ENCODE peak calls at places on chromosomes 5 and 9, in nine cellular contexts. U is uterus; S is stimulated activated CD8-positive, alpha-beta memory T cell treated with anti-CD3 and anti-CD28 coated beads, Interleukin-2, amount 100 ng/mL, for 1 hour; P is activated gamma-delta T cell treated with Interleukin-2 at 50 U/mL for 16 hours; X is posterior vena cava; D is ELR; L is activated naive CD8-positive, alpha-beta T cell treated with anti-CD3 and anti-CD28 coated beads for 36 hours; T is adipocyte; H is AG10803. N is an unnamed sample.

GRCh38 chr9:115941561-115942315 is 211.9 kb upstream of the PAPPA start:
- DNase-seq in U (no peak), X (no peak), L (no peak), D (peak), H (peak), S (no peak), P (no peak), T (peak), N (no peak)

GRCh38 chr9:13728121-13728520 is 448.6 kb upstream of the MPDZ start:
- DNase-seq in L (no peak), U (peak), H (no peak), D (no peak), X (no peak), S (no peak), P (no peak), T (no peak), N (no peak)

GRCh38 chr5:129241755-129242154 is 147.2 kb downstream of the ISOC1 start:
- DNase-seq in P (no peak), X (no peak), D (no peak), H (no peak), S (no peak), T (no peak), U (no peak), L (no peak), N (no peak)

GRCh38 chr9:97714435-97714834 is 17.3 kb upstream of the XPA start:
- DNase-seq in U (no peak), L (no peak), X (no peak), H (peak), P (no peak), D (peak), S (no peak), T (peak), N (no peak)

GRCh38 chr9:122463828-122464632 is 13.7 kb downstream of the OR1J1 start:
- DNase-seq in U (no peak), S (no peak), P (peak), X (no peak), H (no peak), D (peak), L (peak), T (no peak), N (no peak)

GRCh38 chr9:130756037-130756436 is 62.5 kb downstream of the EXOSC2 start:
- DNase-seq in T (peak), U (no peak), D (no peak), X (no peak), L (no peak), H (no peak), S (no peak), P (no peak), N (no peak)

GRCh38 chr5:155460501-155460931 is 447.0 kb downstream of the KIF4B start:
- DNase-seq in T (no peak), L (no peak), H (no peak), U (no peak), P (no peak), S (no peak), D (no peak), X (no peak), N (no peak)

GRCh38 chr5:164188733-164189148 is 683.3 kb downstream of the MAT2B start:
- DNase-seq in D (no peak), H (no peak), P (no peak), U (no peak), L (no peak), T (no peak), S (no peak), X (no peak), N (no peak)